ENCODE peak calls at places on chromosomes 16 and 17, in four cellular contexts. I is HFF-Myc, T is thoracic aorta, V is right lobe of liver. Y is an unnamed sample.

GRCh38 chr16:19566362-19566761 is 10.9 kb downstream of the VPS35L start:
- DNase-seq in I (no peak), T (no peak), V (no peak), Y (no peak)

GRCh38 chr16:81532491-81533174 is 88.0 kb downstream of the CMIP start:
- DNase-seq in I (no peak), T (no peak), V (peak; percentile 85), Y (peak; percentile 82)

GRCh38 chr16:54934536-54935410 is 4.1 kb downstream of the IRX5 start:
- DNase-seq in I (no peak), T (no peak), V (no peak), Y (no peak)

GRCh38 chr17:79655672-79656290 is 44.9 kb upstream of the RBFOX3 start:
- DNase-seq in I (no peak), T (no peak), V (no peak), Y (no peak)

GRCh38 chr17:15262291-15263205 is 2.6 kb downstream of the PMP22 start:
- DNase-seq in I (peak; percentile 80), T (peak; percentile 68), V (peak; percentile 72), Y (no peak)

GRCh38 chr16:12900599-12901203 is 697 bp upstream of the SHISA9 start:
- DNase-seq in I (no peak), T (no peak), V (no peak), Y (no peak)

GRCh38 chr17:63382826-63383225 is 63.3 kb downstream of the CYB561 start:
- DNase-seq in I (no peak), T (no peak), V (no peak), Y (no peak)

GRCh38 chr16:46911038-46911437 is 26.9 kb downstream of the GPT2 start:
- DNase-seq in I (no peak), T (no peak), V (no peak), Y (no peak)

GRCh38 chr17:17913695-17914332 is 58.4 kb downstream of the TOM1L2 start:
- DNase-seq in I (peak; percentile 91), T (peak; percentile 14), V (no peak), Y (peak; percentile 85)

GRCh38 chr17:18129041-18129502 is 20.5 kb downstream of the MYO15A start:
- DNase-seq in I (no peak), T (no peak), V (peak; percentile 95), Y (no peak)

GRCh38 chr17:20089795-20090547 is 80.8 kb downstream of the SPECC1 start:
- DNase-seq in I (no peak), T (no peak), V (no peak), Y (no peak)

GRCh38 chr16:10923650-10924214 is 18.5 kb downstream of the DEXI start:
- DNase-seq in I (no peak), T (peak; percentile 31), V (peak; percentile 95), Y (no peak)

GRCh38 chr16:56628486-56629035 is 3.0 kb downstream of the MT1E start:
- DNase-seq in I (no peak), T (no peak), V (no peak), Y (no peak)

GRCh38 chr16:72018470-72018869 is 9.9 kb downstream of the DHODH start:
- DNase-seq in I (no peak), T (no peak), V (no peak), Y (no peak)

GRCh38 chr16:69131167-69131748 is 1.1 kb downstream of the CHTF8 start:
- DNase-seq in I (no peak), T (no peak), V (no peak), Y (no peak)

GRCh38 chr17:1997587-1998425 is 27.3 kb downstream of the RTN4RL1 start:
- DNase-seq in I (no peak), T (no peak), V (peak; percentile 90), Y (no peak)

GRCh38 chr17:49723423-49723822 is 15.7 kb upstream of the SLC35B1 start:
- DNase-seq in I (no peak), T (no peak), V (no peak), Y (no peak)

GRCh38 chr17:7355053-7355452 is at the start of gene TMEM95:
- DNase-seq in I (no peak), T (no peak), V (no peak), Y (no peak)

GRCh38 chr17:2158011-2158410 is 103.1 kb downstream of the HIC1 start:
- DNase-seq in I (no peak), T (no peak), V (no peak), Y (no peak)

GRCh38 chr17:31008374-31009035 is 37.7 kb downstream of the RNF135 start:
- DNase-seq in I (no peak), T (no peak), V (peak; percentile 72), Y (no peak)

GRCh38 chr17:29241015-29241963 is 5.4 kb upstream of the CRYBA1 start:
- DNase-seq in I (peak; percentile 88), T (peak; percentile 74), V (no peak), Y (peak; percentile 98)

GRCh38 chr17:36939059-36939943 is 2.0 kb downstream of the LHX1 start:
- DNase-seq in I (no peak), T (no peak), V (no peak), Y (no peak)

GRCh38 chr17:69344939-69345338 is 18.0 kb upstream of the ABCA5 start:
- DNase-seq in I (no peak), T (no peak), V (no peak), Y (no peak)

GRCh38 chr17:45357364-45357997 is 40.7 kb upstream of the MAP3K14 start:
- DNase-seq in I (no peak), T (no peak), V (no peak), Y (no peak)

GRCh38 chr16:53614346-53614745 is 89.3 kb downstream of the RPGRIP1L start:
- DNase-seq in I (no peak), T (no peak), V (no peak), Y (no peak)

GRCh38 chr17:29048440-29049360 is 5.8 kb downstream of the PIPOX start:
- DNase-seq in I (no peak), T (no peak), V (no peak), Y (no peak)

GRCh38 chr17:40344321-40345160 is 20.0 kb downstream of the GJD3 start:
- DNase-seq in I (no peak), T (no peak), V (no peak), Y (no peak)

GRCh38 chr17:3033248-3033640 is 30.2 kb downstream of the OR1D5 start:
- DNase-seq in I (no peak), T (no peak), V (no peak), Y (no peak)

GRCh38 chr17:81833921-81834830 is 674 bp downstream of the PPP1R27 start:
- DNase-seq in I (no peak), T (no peak), V (no peak), Y (no peak)

GRCh38 chr16:78761427-78761826 is 662.0 kb downstream of the WWOX start:
- DNase-seq in I (no peak), T (no peak), V (no peak), Y (no peak)

GRCh38 chr16:21302898-21303528 is 24.9 kb upstream of the CRYM start:
- DNase-seq in I (no peak), T (no peak), V (no peak), Y (peak; percentile 82)

GRCh38 chr17:66989076-66989475 is 24.6 kb downstream of the CACNG4 start:
- DNase-seq in I (no peak), T (no peak), V (no peak), Y (no peak)

GRCh38 chr17:66988069-66988798 is 23.7 kb downstream of the CACNG4 start:
- DNase-seq in I (no peak), T (no peak), V (no peak), Y (no peak)

GRCh38 chr17:66989579-66989978 is 25.1 kb downstream of the CACNG4 start:
- DNase-seq in I (no peak), T (no peak), V (no peak), Y (no peak)

GRCh38 chr17:66992911-66993310 is 28.4 kb downstream of the CACNG4 start:
- DNase-seq in I (no peak), T (no peak), V (no peak), Y (no peak)

DNA sequence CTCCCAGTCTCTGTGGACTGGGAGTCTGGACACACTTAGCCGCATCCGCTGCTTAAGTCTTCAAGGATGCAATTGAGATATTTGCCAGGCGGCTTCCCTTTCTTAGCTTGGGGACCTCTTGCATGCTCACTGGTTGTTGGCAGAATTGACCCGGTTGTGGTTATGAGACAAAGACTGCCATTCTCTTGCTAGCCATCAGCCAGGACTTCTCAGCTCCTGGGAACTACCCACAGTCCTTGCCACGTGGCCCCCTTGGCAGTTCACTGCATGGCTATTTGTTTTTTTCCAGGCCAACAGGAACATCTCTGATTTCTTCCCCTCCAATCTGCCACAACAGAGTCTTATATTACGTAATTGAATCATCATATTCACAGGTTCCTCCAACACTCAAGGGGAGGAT is 25.5 kb downstream of the CACNG4 start:
- DNase-seq in I (no peak), T (no peak), V (no peak), Y (no peak)
- TF ChIP-seq CTCF in I (no peak), T (no peak), V (no peak), Y (no peak)

GRCh38 chr16:88973415-88974050 is 3.5 kb downstream of the CBFA2T3 start:
- DNase-seq in I (no peak), T (no peak), V (no peak), Y (no peak)
- TF ChIP-seq CTCF in I (no peak), T (no peak), V (no peak), Y (no peak)

DNA sequence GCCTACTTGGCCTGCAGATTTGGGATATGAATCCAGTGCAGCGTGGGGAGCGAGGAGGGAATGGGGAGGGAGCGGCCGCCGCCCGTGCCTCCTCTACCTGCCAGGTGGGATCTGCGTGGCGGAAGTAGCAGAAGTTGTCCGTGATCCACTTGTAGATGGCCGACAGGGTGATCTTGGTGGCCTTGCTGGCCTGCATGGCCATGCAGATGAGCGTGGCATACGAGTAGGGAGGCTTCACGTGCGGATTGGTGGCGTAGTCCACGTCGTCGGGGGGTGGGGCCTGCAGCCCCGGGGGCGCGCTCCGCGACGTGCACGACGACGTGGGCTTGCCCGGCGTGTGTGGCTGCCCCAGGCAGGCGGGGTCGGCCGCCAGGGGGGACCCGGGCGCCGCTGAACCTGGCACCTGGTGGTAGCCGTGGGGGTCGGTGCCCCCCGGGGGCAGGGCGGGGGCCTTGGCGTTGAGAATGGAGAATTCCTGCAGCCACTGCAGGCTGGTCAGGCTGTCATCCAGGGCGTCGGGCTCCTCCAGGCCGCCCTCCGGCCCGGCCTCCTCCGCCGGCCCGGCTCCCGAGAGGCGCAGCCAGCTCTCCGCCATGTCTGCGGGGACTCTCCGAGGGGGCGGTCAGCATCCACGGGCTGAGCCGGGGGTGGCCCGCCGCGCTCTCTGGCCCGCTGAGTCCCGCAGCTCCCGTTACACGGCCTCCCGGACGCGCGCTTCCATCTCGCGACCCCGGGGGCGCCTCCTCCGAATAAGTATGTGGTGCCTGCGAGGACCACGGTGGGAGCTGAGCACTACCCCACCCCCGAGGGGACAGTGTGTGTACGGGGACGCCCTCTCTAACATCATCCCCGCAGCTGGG is 1.0 kb downstream of the FOXJ1 start:
- DNase-seq in I (no peak), T (no peak), V (no peak), Y (no peak)
- TF ChIP-seq CTCF in I (no peak), T (no peak), V (no peak), Y (no peak)

GRCh38 chr16:3305109-3306068 is at the start of the genes TIGD7 and ZNF75A:
- DNase-seq in I (peak; percentile 44), T (peak; percentile 42), V (peak; percentile 95), Y (peak; percentile 53)
- TF ChIP-seq CTCF in I (no peak), T (peak; percentile 30), V (peak; percentile 12), Y (no peak)

GRCh38 chr16:27749547-27749875 is 199.6 kb downstream of the KATNIP start:
- DNase-seq in I (no peak), T (no peak), V (no peak), Y (no peak)

GRCh38 chr16:27751676-27752075 is 201.7 kb downstream of the KATNIP start:
- DNase-seq in I (no peak), T (no peak), V (no peak), Y (no peak)

GRCh38 chr16:27749946-27750345 is 200.0 kb downstream of the KATNIP start:
- DNase-seq in I (no peak), T (no peak), V (no peak), Y (no peak)

GRCh38 chr16:27747946-27748345 is 198.0 kb downstream of the KATNIP start:
- DNase-seq in I (no peak), T (no peak), V (no peak), Y (no peak)

GRCh38 chr16:27748868-27749546 is 199.1 kb downstream of the KATNIP start:
- DNase-seq in I (peak; percentile 49), T (no peak), V (no peak), Y (peak; percentile 85)
- TF ChIP-seq CTCF in I (peak; percentile 30), T (no peak), V (no peak), Y (no peak)